ENCODE peak calls at places on chromosomes 13 and 19, in six cellular contexts. J, A, K, Y, V and N are unnamed samples.

GRCh38 chr19:54521022-54521859 is 18.6 kb downstream of the LAIR2 start:
- DNase-seq in A (no peak), K (no peak), V (no peak), Y (no peak), J (no peak), N (no peak)

GRCh38 chr19:958967-959685 is 25.0 kb upstream of the WDR18 start:
- DNase-seq in V (peak), Y (no peak), J (peak), K (no peak), A (peak), N (no peak)

GRCh38 chr13:114115191-114115671 is 17.2 kb downstream of the RASA3 start:
- DNase-seq in K (no peak), A (no peak), J (no peak), Y (no peak), V (peak), N (no peak)

GRCh38 chr13:109743706-109744453 is 42.5 kb downstream of the IRS2 start:
- DNase-seq in K (no peak), Y (peak), J (no peak), V (peak), A (no peak), N (peak)

GRCh38 chr19:16019691-16020448 is 56.4 kb upstream of the TPM4 start:
- DNase-seq in J (no peak), K (no peak), V (no peak), A (no peak), Y (no peak), N (no peak)

GRCh38 chr19:4693471-4694121 is 23.5 kb upstream of the MYDGF start:
- DNase-seq in Y (no peak), K (no peak), V (no peak), A (no peak), J (no peak), N (no peak)

GRCh38 chr13:36685912-36686311 is 12.1 kb downstream of the SERTM1 start:
- DNase-seq in K (no peak), Y (no peak), V (peak), A (no peak), J (no peak), N (no peak)

GRCh38 chr13:76976929-76977328 is 15.0 kb upstream of the CLN5 start:
- DNase-seq in Y (no peak), J (no peak), V (no peak), K (no peak), A (no peak), N (no peak)

GRCh38 chr19:2461751-2462634 is 5.2 kb upstream of the LMNB2 start:
- DNase-seq in A (peak), Y (no peak), K (peak), V (peak), J (peak), N (peak)

GRCh38 chr13:106471957-106472543 is 63.4 kb downstream of the EFNB2 start:
- DNase-seq in J (no peak), A (peak), K (peak), V (peak), Y (peak), N (peak)

GRCh38 chr19:43416951-43417623 is 2.4 kb downstream of the TEX101 start:
- DNase-seq in A (no peak), Y (no peak), K (no peak), J (no peak), V (no peak), N (no peak)

GRCh38 chr13:60463787-60464186 is 66.8 kb downstream of the TDRD3 start:
- DNase-seq in K (no peak), V (no peak), J (no peak), Y (no peak), A (no peak), N (no peak)

GRCh38 chr19:11210656-11210928 is 13.2 kb upstream of the KANK2 start:
- DNase-seq in K (no peak), V (no peak), A (no peak), J (no peak), Y (no peak), N (no peak)

GRCh38 chr13:112835796-112836195 is 133.2 kb upstream of the MCF2L start:
- DNase-seq in K (no peak), J (no peak), Y (no peak), V (no peak), A (no peak), N (no peak)

GRCh38 chr19:6481541-6482342 is at the start of gene DENND1C:
- DNase-seq in J (peak), Y (no peak), V (no peak), K (peak), A (peak), N (no peak)

GRCh38 chr19:33771308-33772101 is 25.2 kb upstream of the KCTD15 start:
- DNase-seq in A (peak), K (peak), V (no peak), Y (peak), J (peak), N (peak)

GRCh38 chr19:31626941-31627340 is 277.7 kb upstream of the TSHZ3 start:
- DNase-seq in K (no peak), V (no peak), J (no peak), A (no peak), Y (no peak), N (no peak)

GRCh38 chr19:38079926-38080380 is 144.1 kb downstream of the DPF1 start:
- DNase-seq in J (no peak), A (no peak), Y (peak), V (peak), K (no peak), N (peak)

GRCh38 chr19:45351401-45351952 is 10.9 kb downstream of the KLC3 start:
- DNase-seq in K (no peak), J (no peak), V (no peak), A (no peak), Y (no peak), N (no peak)

GRCh38 chr13:97121894-97122293 is 100.2 kb upstream of the MBNL2 start:
- DNase-seq in V (peak), A (no peak), K (no peak), J (no peak), Y (no peak), N (no peak)